ENCODE peak calls at places on chromosomes 2 and 18, in six cellular contexts. Y is HepG2, G is A549, A is GM12878, I is K562, Q is SK-N-SH. Z is an unnamed sample.

GRCh38 chr2:212083492-212083891 is 455.1 kb downstream of the ERBB4 start:
- DNase-seq in Y (no peak), Q (no peak), I (no peak), A (no peak), G (no peak), Z (no peak)

GRCh38 chr2:20511130-20511529 is 64.3 kb downstream of the RHOB start:
- DNase-seq in G (no peak), Y (no peak), A (no peak), I (no peak), Q (no peak), Z (no peak)

GRCh38 chr2:187435078-187435477 is 13.0 kb downstream of the CALCRL start:
- DNase-seq in A (no peak), Y (no peak), I (peak), G (no peak), Q (no peak), Z (no peak)

GRCh38 chr2:102686479-102687439 is 67.4 kb downstream of the SLC9A2 start:
- DNase-seq in G (no peak), Y (no peak), A (no peak), Q (no peak), I (no peak), Z (no peak)

GRCh38 chr2:218091743-218092142 is 22.7 kb downstream of the RUFY4 start:
- DNase-seq in I (no peak), Q (no peak), G (no peak), Y (no peak), A (no peak), Z (no peak)

GRCh38 chr2:39099820-39100728 is 20.8 kb downstream of the SOS1 start:
- DNase-seq in Y (no peak), I (no peak), G (no peak), A (no peak), Q (no peak), Z (peak)

GRCh38 chr2:239715202-239715601 is 309.9 kb downstream of the NDUFA10 start:
- DNase-seq in I (no peak), Y (no peak), G (no peak), A (no peak), Q (no peak), Z (no peak)

GRCh38 chr2:62931536-62931935 is 119.1 kb upstream of the OTX1 start:
- DNase-seq in A (no peak), Y (no peak), G (no peak), Q (no peak), I (no peak), Z (peak)

GRCh38 chr2:163667064-163667887 is 68.5 kb downstream of the FIGN start:
- DNase-seq in Q (no peak), G (peak), I (no peak), Y (peak), A (no peak), Z (peak)

GRCh38 chr18:3498705-3499451 is 48.9 kb downstream of the TGIF1 start:
- DNase-seq in A (no peak), Y (no peak), I (no peak), G (peak), Q (peak), Z (peak)

GRCh38 chr2:59961733-59962132 is 591.7 kb downstream of the BCL11A start:
- DNase-seq in Y (no peak), A (no peak), Q (no peak), G (no peak), I (no peak), Z (no peak)

GRCh38 chr2:174697267-174697666 is 67.0 kb downstream of the CHRNA1 start:
- DNase-seq in I (peak), Q (peak), G (peak), A (no peak), Y (peak), Z (peak)

GRCh38 chr18:7094432-7094831 is 23.2 kb downstream of the LAMA1 start:
- DNase-seq in A (no peak), Y (no peak), Q (no peak), G (no peak), I (no peak), Z (no peak)

GRCh38 chr18:54792079-54792478 is 36.2 kb upstream of the RAB27B start:
- DNase-seq in Y (no peak), G (no peak), Q (no peak), A (no peak), I (no peak), Z (no peak)

GRCh38 chr2:69465513-69466456 is 28.6 kb upstream of the NFU1 start:
- DNase-seq in Q (no peak), Y (no peak), I (no peak), A (no peak), G (no peak), Z (no peak)

GRCh38 chr18:49915352-49915751 is 102.0 kb upstream of the ACAA2 start:
- DNase-seq in Y (peak), Q (no peak), A (no peak), G (no peak), I (no peak), Z (no peak)

GRCh38 chr2:86492057-86492456 is 50.9 kb downstream of the KDM3A start:
- DNase-seq in Y (peak), Q (no peak), I (no peak), A (no peak), G (no peak), Z (no peak)

GRCh38 chr2:195687320-195688086 is 30.5 kb downstream of the SLC39A10 start:
- DNase-seq in Q (no peak), A (peak), I (no peak), G (no peak), Y (no peak), Z (no peak)

GRCh38 chr2:97765933-97766332 is 52.6 kb downstream of the ZAP70 start:
- DNase-seq in Y (no peak), I (no peak), A (no peak), G (no peak), Q (no peak), Z (no peak)

GRCh38 chr2:75540994-75541393 is 19.7 kb downstream of the EVA1A start:
- DNase-seq in G (no peak), A (no peak), I (no peak), Q (no peak), Y (no peak), Z (no peak)

GRCh38 chr2:105262662-105263091 is 21.1 kb downstream of the GPR45 start:
- DNase-seq in A (no peak), I (peak), Q (no peak), G (no peak), Y (no peak), Z (no peak)

GRCh38 chr2:26629751-26630150 is 11.4 kb downstream of the CIB4 start:
- DNase-seq in Q (no peak), I (no peak), G (no peak), Y (no peak), A (no peak), Z (no peak)

GRCh38 chr18:24342347-24342746 is 55.3 kb downstream of the OSBPL1A start:
- DNase-seq in Y (no peak), Q (no peak), I (no peak), A (no peak), G (no peak), Z (peak)

GRCh38 chr2:1563943-1564342 is 150.7 kb downstream of the TPO start:
- DNase-seq in G (no peak), Q (no peak), A (no peak), Y (no peak), I (no peak), Z (no peak)

GRCh38 chr2:1563084-1563857 is 150.0 kb downstream of the TPO start:
- DNase-seq in A (no peak), Y (no peak), G (no peak), I (no peak), Q (no peak), Z (no peak)

GRCh38 chr2:1561259-1561658 is 148.0 kb downstream of the TPO start:
- DNase-seq in G (no peak), Q (no peak), A (no peak), Y (no peak), I (no peak), Z (no peak)

GRCh38 chr2:1559589-1560175 is 146.4 kb downstream of the TPO start:
- DNase-seq in Y (no peak), A (no peak), I (no peak), G (no peak), Q (no peak), Z (no peak)

DNA sequence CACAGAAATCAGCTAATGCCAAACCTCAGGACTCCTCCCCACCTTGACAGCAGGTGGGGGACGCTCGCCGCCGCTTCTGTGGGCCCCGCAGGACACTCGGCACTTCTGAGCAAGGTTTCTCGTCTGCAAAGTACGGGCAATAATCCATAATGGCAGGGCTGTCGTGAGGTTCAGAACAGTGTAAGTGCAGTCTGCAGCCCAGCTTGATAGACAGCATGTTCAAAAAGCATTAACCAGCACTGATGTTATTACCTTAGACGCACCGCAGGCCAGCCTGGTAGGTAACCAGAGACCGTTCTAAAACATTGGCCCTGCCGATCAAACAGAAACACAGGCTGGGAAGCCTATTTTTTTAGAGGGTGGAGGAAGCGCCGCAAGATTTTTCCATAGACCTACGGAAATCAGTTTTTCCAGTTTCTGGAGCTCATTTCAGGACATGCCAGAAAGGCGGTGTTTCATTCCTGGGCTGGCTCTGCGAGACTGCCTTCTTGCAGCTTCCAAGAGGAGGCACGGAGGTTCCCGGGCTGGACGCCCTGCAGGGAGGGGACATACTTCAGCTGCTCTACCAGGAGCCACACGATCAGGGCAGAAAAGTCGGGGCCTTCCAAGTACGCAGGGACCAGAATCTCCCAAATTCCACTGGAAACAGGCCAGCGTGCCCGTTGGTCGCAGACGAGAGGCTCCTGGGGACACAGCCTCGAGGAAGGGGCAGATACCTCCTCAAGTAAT is 148.7 kb downstream of the TPO start:
- DNase-seq in A (no peak), G (no peak), I (no peak), Q (no peak), Y (no peak), Z (no peak)
- TF ChIP-seq USF2 in A (no peak), G (no peak), I (no peak), Q (no peak), Y (no peak), Z (no peak)

GRCh38 chr2:170022692-170023091 is 155.3 kb upstream of the MYO3B start:
- DNase-seq in I (no peak), Q (no peak), A (no peak), Y (no peak), G (peak), Z (peak)
- TF ChIP-seq SMC3 in I (no peak), Q (no peak), A (no peak), Y (no peak), G (no peak), Z (no peak)

GRCh38 chr2:209787416-209787815 is 15.8 kb downstream of the UNC80 start:
- DNase-seq in A (no peak), Y (no peak), I (no peak), G (no peak), Q (no peak), Z (no peak)

GRCh38 chr2:209790066-209790728 is 18.6 kb downstream of the UNC80 start:
- DNase-seq in Q (no peak), Y (no peak), G (no peak), A (no peak), I (no peak), Z (no peak)

GRCh38 chr2:209788925-209789324 is 17.3 kb downstream of the UNC80 start:
- DNase-seq in G (no peak), A (no peak), I (no peak), Q (no peak), Y (no peak), Z (no peak)

DNA sequence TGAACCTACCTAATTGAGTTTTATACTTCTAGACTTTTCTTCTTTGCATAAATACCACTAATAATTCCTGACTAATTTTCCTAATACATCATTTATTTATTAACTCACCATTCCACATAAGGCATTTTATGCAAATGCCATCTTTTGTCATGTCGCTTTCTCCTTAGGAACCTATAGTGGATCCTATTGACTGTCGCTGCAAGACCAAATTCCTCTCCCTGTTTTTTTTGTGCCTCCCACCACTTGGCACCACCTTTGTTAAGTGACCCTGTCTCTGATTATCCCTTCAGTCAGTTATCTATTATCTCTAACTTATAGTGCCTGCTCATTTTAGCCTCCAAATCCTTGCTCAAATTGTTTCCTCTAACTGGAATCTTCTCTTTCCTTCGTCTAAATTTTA is 19.5 kb downstream of the UNC80 start:
- DNase-seq in I (no peak), Q (no peak), Y (no peak), G (no peak), A (no peak), Z (no peak)
- TF ChIP-seq USF2 in I (no peak), Q (no peak), Y (no peak), G (no peak), A (no peak), Z (no peak)

DNA sequence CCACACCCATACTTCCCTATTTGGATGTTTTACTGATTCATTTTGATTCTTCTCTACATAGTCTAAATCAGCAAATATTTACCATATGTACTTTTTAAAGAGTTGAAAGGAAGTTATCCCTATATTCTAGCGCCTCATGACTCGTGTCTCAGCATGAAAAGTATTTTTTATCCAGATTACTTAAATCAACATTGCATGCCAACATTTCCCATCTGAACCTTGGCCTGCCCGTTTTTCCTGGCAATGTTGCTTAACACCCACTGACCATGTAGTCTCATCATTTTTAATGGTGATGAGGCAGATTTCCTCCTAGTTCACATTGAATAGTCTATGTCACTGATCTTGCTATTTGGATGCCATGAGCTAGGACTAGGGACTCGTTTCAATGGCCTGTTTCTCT is 13.2 kb upstream of the SCYGR5 start:
- DNase-seq in G (peak), Y (peak), I (no peak), Q (no peak), A (no peak), Z (peak)
- TF ChIP-seq SMC3 in G (peak), Y (peak), I (no peak), Q (no peak), A (no peak), Z (no peak)

DNA sequence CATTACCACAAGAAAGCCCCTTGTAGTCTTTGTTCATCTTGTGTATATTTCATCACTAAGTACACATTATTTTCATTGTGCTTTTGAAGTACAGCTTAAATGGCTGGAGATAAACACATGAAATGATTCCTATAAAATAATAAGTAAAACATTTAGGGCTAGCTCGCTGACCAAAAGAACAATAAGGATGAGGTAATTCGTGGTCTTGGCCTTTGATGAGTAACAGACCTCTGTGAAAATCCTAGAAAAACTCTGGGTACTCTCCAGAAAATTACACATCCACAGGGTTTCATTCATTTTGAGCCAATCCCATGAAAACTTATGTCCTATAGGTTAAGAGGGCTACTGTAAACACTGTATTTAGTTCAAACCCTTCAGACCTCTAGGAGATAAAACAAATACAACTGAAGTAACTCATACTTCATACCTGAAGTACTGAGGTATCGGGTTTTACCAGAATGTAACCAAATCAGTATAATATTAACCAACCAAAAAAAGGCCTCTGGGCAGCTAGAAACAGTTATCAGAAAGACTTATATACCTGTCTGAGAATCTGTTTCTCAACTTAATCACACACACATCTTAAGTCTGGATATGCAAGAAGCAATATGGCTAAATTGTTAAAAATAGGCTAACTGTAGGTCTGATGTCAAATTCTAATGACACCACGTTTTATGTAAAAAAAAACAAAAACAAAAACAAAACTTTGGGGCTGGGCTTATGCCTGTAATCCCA is 31.0 kb downstream of the CFAP36 start:
- DNase-seq in Q (no peak), G (no peak), A (no peak), Y (no peak), I (no peak), Z (peak)
- TF ChIP-seq USF2 in Q (no peak), G (no peak), A (no peak), Y (no peak), I (no peak), Z (no peak)

GRCh38 chr2:17573085-17573805 is 32.7 kb downstream of the VSNL1 start:
- DNase-seq in I (no peak), G (no peak), A (no peak), Q (peak), Y (peak), Z (no peak)
- TF ChIP-seq SMC3 in I (no peak), G (no peak), A (peak), Q (peak), Y (peak), Z (no peak)

GRCh38 chr2:240936106-240936505 is 30.0 kb downstream of the CROCC2 start:
- DNase-seq in Q (no peak), Y (no peak), G (no peak), A (no peak), I (no peak), Z (no peak)

GRCh38 chr2:240934701-240935100 is 28.6 kb downstream of the CROCC2 start:
- DNase-seq in G (no peak), Q (peak), Y (no peak), I (no peak), A (no peak), Z (no peak)

GRCh38 chr2:240933048-240933965 is 27.2 kb downstream of the CROCC2 start:
- DNase-seq in I (no peak), G (no peak), Y (no peak), Q (peak), A (no peak), Z (no peak)

GRCh38 chr2:240933966-240934700 is 28.0 kb downstream of the CROCC2 start:
- DNase-seq in Q (peak), Y (no peak), A (no peak), G (no peak), I (no peak), Z (no peak)

GRCh38 chr2:240935101-240935876 is 29.2 kb downstream of the CROCC2 start:
- DNase-seq in I (no peak), G (no peak), A (no peak), Q (peak), Y (no peak), Z (no peak)
- TF ChIP-seq USF2 in I (no peak), G (no peak), A (no peak), Q (no peak), Y (no peak), Z (no peak)